ENCODE peak calls at places on chromosomes 4 and X, in six cellular contexts. One of them, this sample, is unnamed.
A peak's percentile ranks its signal among the peaks of the same experiment; 100 is the strongest.

GRCh38 chr4:163744861-163745260 is 250.4 kb downstream of the TMA16 start:
- DNase-seq in mesendoderm: no peak
- DNase-seq in tibial artery: no peak
- DNase-seq in CD8-positive, alpha-beta T cell: no peak
- DNase-seq in aorta: no peak
- DNase-seq in PC-3: no peak
- DNase-seq in this sample: no peak

GRCh38 chr4:40056722-40057539 is at the start of gene N4BP2:
- DNase-seq in PC-3: peak; percentile 68
- DNase-seq in aorta: peak; percentile 92
- DNase-seq in mesendoderm: peak; percentile 92
- DNase-seq in tibial artery: peak; percentile 90
- DNase-seq in CD8-positive, alpha-beta T cell: peak; percentile 74
- DNase-seq in this sample: peak; percentile 59

GRCh38 chr4:40149960-40150385 is 46.9 kb upstream of the RHOH start:
- DNase-seq in PC-3: peak; percentile 86
- DNase-seq in mesendoderm: peak; percentile 86
- DNase-seq in CD8-positive, alpha-beta T cell: peak; percentile 77
- DNase-seq in aorta: no peak
- DNase-seq in tibial artery: peak; percentile 68
- DNase-seq in this sample: peak; percentile 57

GRCh38 chrX:17376381-17377046 is 1.5 kb downstream of the NHS start:
- DNase-seq in CD8-positive, alpha-beta T cell: no peak
- DNase-seq in aorta: peak; percentile 59
- DNase-seq in PC-3: peak; percentile 34
- DNase-seq in tibial artery: peak; percentile 68
- DNase-seq in mesendoderm: peak; percentile 47
- DNase-seq in this sample: no peak

GRCh38 chr4:19983072-19983471 is 268.6 kb upstream of the SLIT2 start:
- DNase-seq in tibial artery: no peak
- DNase-seq in mesendoderm: no peak
- DNase-seq in aorta: no peak
- DNase-seq in CD8-positive, alpha-beta T cell: no peak
- DNase-seq in PC-3: peak; percentile 57
- DNase-seq in this sample: peak; percentile 92

GRCh38 chr4:150067859-150068258 is 10.4 kb upstream of the DCLK2 start:
- DNase-seq in aorta: no peak
- DNase-seq in mesendoderm: no peak
- DNase-seq in CD8-positive, alpha-beta T cell: no peak
- DNase-seq in tibial artery: no peak
- DNase-seq in PC-3: no peak
- DNase-seq in this sample: no peak

GRCh38 chr4:628821-629635 is 3.7 kb downstream of the PDE6B start:
- DNase-seq in PC-3: no peak
- DNase-seq in tibial artery: peak; percentile 60
- DNase-seq in CD8-positive, alpha-beta T cell: no peak
- DNase-seq in mesendoderm: no peak
- DNase-seq in aorta: peak; percentile 30
- DNase-seq in this sample: no peak

GRCh38 chr4:78100060-78100459 is 42.9 kb downstream of the FRAS1 start:
- DNase-seq in PC-3: no peak
- DNase-seq in tibial artery: no peak
- DNase-seq in CD8-positive, alpha-beta T cell: no peak
- DNase-seq in aorta: no peak
- DNase-seq in mesendoderm: no peak
- DNase-seq in this sample: no peak

GRCh38 chrX:1466232-1466661 is 13.5 kb upstream of the ASMTL start:
- DNase-seq in PC-3: no peak
- DNase-seq in aorta: no peak
- DNase-seq in CD8-positive, alpha-beta T cell: peak; percentile 7
- DNase-seq in tibial artery: peak; percentile 60
- DNase-seq in mesendoderm: no peak
- DNase-seq in this sample: no peak

GRCh38 chr4:177554966-177555574 is 112.8 kb upstream of the AGA start:
- DNase-seq in CD8-positive, alpha-beta T cell: no peak
- DNase-seq in PC-3: peak; percentile 51
- DNase-seq in tibial artery: no peak
- DNase-seq in mesendoderm: peak; percentile 16
- DNase-seq in aorta: no peak
- DNase-seq in this sample: peak; percentile 39

GRCh38 chr4:18815081-18815778 is 793.7 kb upstream of the LCORL start:
- DNase-seq in tibial artery: no peak
- DNase-seq in PC-3: no peak
- DNase-seq in mesendoderm: peak; percentile 14
- DNase-seq in CD8-positive, alpha-beta T cell: no peak
- DNase-seq in aorta: no peak
- DNase-seq in this sample: no peak

GRCh38 chrX:150085881-150086280 is 147.6 kb upstream of the EOLA2 start:
- DNase-seq in aorta: no peak
- DNase-seq in PC-3: peak; percentile 59
- DNase-seq in tibial artery: no peak
- DNase-seq in mesendoderm: no peak
- DNase-seq in CD8-positive, alpha-beta T cell: no peak
- DNase-seq in this sample: no peak
- H3K27ac ChIP-seq in aorta: peak overlapping the region; percentile 74
- H3K27ac ChIP-seq in PC-3: peak overlapping the region; percentile 94
- H3K27ac ChIP-seq in tibial artery: no peak overlapping the region
- H3K27ac ChIP-seq in mesendoderm: no peak overlapping the region
- H3K27ac ChIP-seq in CD8-positive, alpha-beta T cell: no peak overlapping the region
- H3K27ac ChIP-seq in this sample: no peak overlapping the region

GRCh38 chr4:71257761-71258160 is 81.1 kb upstream of the SLC4A4 start:
- DNase-seq in CD8-positive, alpha-beta T cell: no peak
- DNase-seq in mesendoderm: no peak
- DNase-seq in tibial artery: no peak
- DNase-seq in aorta: no peak
- DNase-seq in PC-3: no peak
- DNase-seq in this sample: no peak

GRCh38 chr4:71259911-71260331 is 78.9 kb upstream of the SLC4A4 start:
- DNase-seq in aorta: peak; percentile 44
- DNase-seq in mesendoderm: no peak
- DNase-seq in tibial artery: no peak
- DNase-seq in PC-3: no peak
- DNase-seq in CD8-positive, alpha-beta T cell: no peak
- DNase-seq in this sample: no peak

GRCh38 chr4:71258323-71258722 is 80.5 kb upstream of the SLC4A4 start:
- DNase-seq in aorta: no peak
- DNase-seq in CD8-positive, alpha-beta T cell: no peak
- DNase-seq in mesendoderm: no peak
- DNase-seq in PC-3: no peak
- DNase-seq in tibial artery: no peak
- DNase-seq in this sample: no peak

GRCh38 chr4:71260544-71260943 is 78.3 kb upstream of the SLC4A4 start:
- DNase-seq in mesendoderm: no peak
- DNase-seq in tibial artery: no peak
- DNase-seq in aorta: no peak
- DNase-seq in CD8-positive, alpha-beta T cell: no peak
- DNase-seq in PC-3: no peak
- DNase-seq in this sample: no peak

DNA sequence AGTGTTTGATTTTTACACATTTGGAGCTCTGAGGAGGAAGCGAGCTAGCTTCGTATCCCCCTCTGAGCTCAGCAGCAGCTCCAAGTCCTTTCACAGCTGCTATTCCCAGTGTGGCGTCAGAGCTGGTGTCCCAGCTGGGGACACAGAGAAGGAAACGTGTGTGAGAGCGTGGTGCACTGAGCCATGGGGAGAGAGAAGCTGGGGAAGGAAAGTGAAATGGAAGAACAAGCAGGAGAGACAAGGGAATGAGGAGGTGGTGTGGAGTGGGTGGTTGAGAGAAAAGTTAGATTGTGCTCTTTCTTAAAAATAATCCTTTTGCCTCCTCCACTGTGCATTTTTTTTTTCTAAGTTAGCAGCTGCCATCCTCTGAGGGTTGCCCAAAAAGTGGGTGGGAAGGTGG is 79.5 kb upstream of the SLC4A4 start:
- DNase-seq in aorta: no peak
- DNase-seq in PC-3: no peak
- DNase-seq in CD8-positive, alpha-beta T cell: no peak
- DNase-seq in tibial artery: peak; percentile 60
- DNase-seq in mesendoderm: no peak
- DNase-seq in this sample: no peak
- H3K4me3 ChIP-seq in aorta: no peak overlapping the region
- H3K4me3 ChIP-seq in PC-3: no peak overlapping the region
- H3K4me3 ChIP-seq in CD8-positive, alpha-beta T cell: no peak overlapping the region
- H3K4me3 ChIP-seq in tibial artery: no peak overlapping the region
- H3K4me3 ChIP-seq in mesendoderm: no peak overlapping the region
- H3K4me3 ChIP-seq in this sample: no peak overlapping the region

GRCh38 chr4:152011469-152011868 is 250.7 kb upstream of the GATB start:
- DNase-seq in PC-3: peak; percentile 88
- DNase-seq in CD8-positive, alpha-beta T cell: no peak
- DNase-seq in mesendoderm: no peak
- DNase-seq in tibial artery: no peak
- DNase-seq in aorta: no peak
- DNase-seq in this sample: no peak
- H3K27ac ChIP-seq in PC-3: peak overlapping the region; percentile 96
- H3K27ac ChIP-seq in CD8-positive, alpha-beta T cell: no peak overlapping the region
- H3K27ac ChIP-seq in mesendoderm: no peak overlapping the region
- H3K27ac ChIP-seq in tibial artery: no peak overlapping the region
- H3K27ac ChIP-seq in aorta: no peak overlapping the region
- H3K27ac ChIP-seq in this sample: no peak overlapping the region

GRCh38 chrX:31127716-31128115 is 55.9 kb upstream of the FTHL17 start:
- DNase-seq in PC-3: no peak
- DNase-seq in tibial artery: no peak
- DNase-seq in mesendoderm: no peak
- DNase-seq in CD8-positive, alpha-beta T cell: no peak
- DNase-seq in aorta: no peak
- DNase-seq in this sample: no peak

GRCh38 chrX:31124536-31124935 is 52.7 kb upstream of the FTHL17 start:
- DNase-seq in mesendoderm: no peak
- DNase-seq in PC-3: no peak
- DNase-seq in CD8-positive, alpha-beta T cell: no peak
- DNase-seq in aorta: no peak
- DNase-seq in tibial artery: no peak
- DNase-seq in this sample: no peak

GRCh38 chrX:31123335-31123734 is 51.5 kb upstream of the FTHL17 start:
- DNase-seq in tibial artery: no peak
- DNase-seq in PC-3: no peak
- DNase-seq in CD8-positive, alpha-beta T cell: no peak
- DNase-seq in aorta: no peak
- DNase-seq in mesendoderm: no peak
- DNase-seq in this sample: no peak

GRCh38 chrX:31128849-31129248 is 57.0 kb upstream of the FTHL17 start:
- DNase-seq in PC-3: no peak
- DNase-seq in CD8-positive, alpha-beta T cell: no peak
- DNase-seq in tibial artery: no peak
- DNase-seq in mesendoderm: no peak
- DNase-seq in aorta: no peak
- DNase-seq in this sample: no peak

DNA sequence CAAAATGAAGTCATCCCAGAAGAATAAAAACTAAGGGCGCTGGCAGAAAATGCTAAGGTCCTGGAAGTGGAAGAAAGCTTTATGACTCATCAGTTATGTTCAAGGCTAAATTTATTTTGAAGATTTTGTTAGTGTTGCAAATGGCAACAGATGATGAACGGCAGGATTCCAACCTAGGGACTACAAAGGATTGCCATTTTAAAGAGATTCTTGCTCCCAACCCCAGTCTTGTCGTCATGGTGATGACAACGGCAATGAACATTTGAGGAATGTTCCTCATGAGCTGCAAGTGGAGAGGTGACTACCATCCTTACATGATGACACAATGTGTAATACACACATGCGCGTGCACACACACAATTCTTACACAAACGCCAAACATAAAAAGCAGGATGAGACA is 54.4 kb upstream of the FTHL17 start:
- DNase-seq in PC-3: no peak
- DNase-seq in aorta: no peak
- DNase-seq in mesendoderm: peak; percentile 56
- DNase-seq in CD8-positive, alpha-beta T cell: no peak
- DNase-seq in tibial artery: no peak
- DNase-seq in this sample: peak; percentile 70
- H3K4me3 ChIP-seq in PC-3: no peak overlapping the region
- H3K4me3 ChIP-seq in aorta: no peak overlapping the region
- H3K4me3 ChIP-seq in mesendoderm: no peak overlapping the region
- H3K4me3 ChIP-seq in CD8-positive, alpha-beta T cell: no peak overlapping the region
- H3K4me3 ChIP-seq in tibial artery: no peak overlapping the region
- H3K4me3 ChIP-seq in this sample: no peak overlapping the region

GRCh38 chr4:187125062-187125461 is 401.4 kb upstream of the FAT1 start:
- DNase-seq in aorta: no peak
- DNase-seq in PC-3: no peak
- DNase-seq in mesendoderm: no peak
- DNase-seq in CD8-positive, alpha-beta T cell: no peak
- DNase-seq in tibial artery: no peak
- DNase-seq in this sample: no peak

GRCh38 chr4:187127456-187127855 is 403.8 kb upstream of the FAT1 start:
- DNase-seq in PC-3: no peak
- DNase-seq in CD8-positive, alpha-beta T cell: no peak
- DNase-seq in mesendoderm: no peak
- DNase-seq in aorta: no peak
- DNase-seq in tibial artery: no peak
- DNase-seq in this sample: no peak

GRCh38 chr4:187124311-187124710 is 400.7 kb upstream of the FAT1 start:
- DNase-seq in tibial artery: no peak
- DNase-seq in CD8-positive, alpha-beta T cell: no peak
- DNase-seq in PC-3: no peak
- DNase-seq in mesendoderm: no peak
- DNase-seq in aorta: no peak
- DNase-seq in this sample: no peak

GRCh38 chr4:187128971-187129370 is 405.3 kb upstream of the FAT1 start:
- DNase-seq in mesendoderm: no peak
- DNase-seq in PC-3: peak; percentile 36
- DNase-seq in aorta: no peak
- DNase-seq in CD8-positive, alpha-beta T cell: no peak
- DNase-seq in tibial artery: no peak
- DNase-seq in this sample: peak; percentile 70

DNA sequence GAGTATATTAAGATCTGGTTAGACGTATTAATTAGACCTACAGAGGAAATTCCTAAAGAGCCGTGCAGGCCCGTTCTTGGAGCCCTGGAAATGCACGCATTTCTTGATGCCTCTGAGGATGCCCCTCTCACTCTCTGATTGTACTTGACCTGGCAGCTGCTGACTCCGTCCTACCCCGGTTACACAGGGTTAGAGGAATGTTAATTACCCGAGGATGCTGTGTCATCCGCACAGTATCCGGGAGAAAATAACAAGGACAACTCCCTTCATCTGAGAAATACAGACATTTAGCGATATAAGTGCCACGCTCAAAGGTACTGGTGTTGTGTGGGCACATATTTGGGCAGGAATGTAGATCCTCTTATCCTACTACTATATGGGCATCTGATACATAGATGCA is 404.6 kb upstream of the FAT1 start:
- DNase-seq in mesendoderm: peak; percentile 48
- DNase-seq in PC-3: peak; percentile 40
- DNase-seq in aorta: no peak
- DNase-seq in CD8-positive, alpha-beta T cell: no peak
- DNase-seq in tibial artery: no peak
- DNase-seq in this sample: peak; percentile 64
- H3K27ac ChIP-seq in mesendoderm: no peak overlapping the region
- H3K27ac ChIP-seq in PC-3: peak overlapping the region; percentile 70
- H3K27ac ChIP-seq in aorta: no peak overlapping the region
- H3K27ac ChIP-seq in CD8-positive, alpha-beta T cell: no peak overlapping the region
- H3K27ac ChIP-seq in tibial artery: no peak overlapping the region
- H3K27ac ChIP-seq in this sample: peak overlapping the region; percentile 74